ENCODE peak calls at places on chromosome 6, in five cellular contexts. S is GM12865, B is fibroblast of the aortic adventitia, Y is astrocyte, T is cardiac muscle cell. E is an unnamed sample.

GRCh38 chr6:104862456-104862855 is 2.7 kb upstream of the HACE1 start:
- DNase-seq in Y (peak; percentile 51), T (no peak), S (no peak), B (no peak), E (peak; percentile 83)

GRCh38 chr6:131250121-131250520 is 114.9 kb downstream of the AKAP7 start:
- DNase-seq in B (peak; percentile 53), S (peak; percentile 29), T (peak; percentile 81), Y (peak; percentile 62), E (peak; percentile 52)

GRCh38 chr6:324116-324728 is 31.9 kb downstream of the DUSP22 start:
- DNase-seq in T (no peak), S (no peak), Y (no peak), B (no peak), E (no peak)

GRCh38 chr6:44041461-44042260 is 85.6 kb downstream of the MRPL14 start:
- DNase-seq in B (peak; percentile 97), T (peak; percentile 96), S (no peak), Y (peak; percentile 99), E (peak; percentile 99)

GRCh38 chr6:90537027-90537426 is 49.8 kb downstream of the MAP3K7 start:
- DNase-seq in Y (peak; percentile 56), B (peak; percentile 69), T (peak; percentile 73), S (no peak), E (peak; percentile 38)

GRCh38 chr6:73542882-73543281 is 22.1 kb upstream of the EEF1A1 start:
- DNase-seq in T (no peak), Y (no peak), S (no peak), B (no peak), E (no peak)

GRCh38 chr6:74597266-74597665 is 608.6 kb downstream of the COL12A1 start:
- DNase-seq in B (peak; percentile 45), Y (peak; percentile 63), T (peak; percentile 58), S (peak; percentile 18), E (peak; percentile 82)

GRCh38 chr6:163288915-163289314 is 125.6 kb upstream of the QKI start:
- DNase-seq in T (no peak), Y (no peak), B (no peak), S (no peak), E (no peak)

GRCh38 chr6:80605165-80605989 is 498.9 kb downstream of the BCKDHB start:
- DNase-seq in B (peak; percentile 64), T (peak; percentile 56), S (peak; percentile 18), Y (peak; percentile 49), E (peak; percentile 76)

GRCh38 chr6:4635666-4636065 is 140.5 kb upstream of the CDYL start:
- DNase-seq in T (peak; percentile 71), S (no peak), Y (no peak), B (peak; percentile 88), E (peak; percentile 83)

GRCh38 chr6:2245954-2246863 is 804 bp upstream of the GMDS start:
- DNase-seq in B (peak; percentile 48), S (peak; percentile 69), Y (peak; percentile 48), T (peak; percentile 43), E (peak; percentile 67)

GRCh38 chr6:40042232-40042631 is 108.0 kb upstream of the MOCS1 start:
- DNase-seq in T (no peak), B (no peak), S (no peak), Y (no peak), E (no peak)

GRCh38 chr6:1047926-1048595 is 263.8 kb upstream of the FOXQ1 start:
- DNase-seq in Y (no peak), B (no peak), T (no peak), S (no peak), E (no peak)

GRCh38 chr6:26333458-26334297 is 31.3 kb upstream of the BTN3A2 start:
- DNase-seq in B (no peak), S (no peak), Y (no peak), T (no peak), E (no peak)

GRCh38 chr6:26332408-26332807 is 32.6 kb upstream of the BTN3A2 start:
- DNase-seq in S (no peak), B (no peak), Y (no peak), T (no peak), E (no peak)

GRCh38 chr6:26330835-26331808 is 33.9 kb upstream of the BTN3A2 start:
- DNase-seq in T (peak; percentile 27), Y (peak; percentile 32), S (peak; percentile 84), B (peak; percentile 37), E (peak; percentile 66)

GRCh38 chr6:26332843-26333242 is 32.2 kb upstream of the BTN3A2 start:
- DNase-seq in T (no peak), S (no peak), B (no peak), Y (no peak), E (no peak)

DNA sequence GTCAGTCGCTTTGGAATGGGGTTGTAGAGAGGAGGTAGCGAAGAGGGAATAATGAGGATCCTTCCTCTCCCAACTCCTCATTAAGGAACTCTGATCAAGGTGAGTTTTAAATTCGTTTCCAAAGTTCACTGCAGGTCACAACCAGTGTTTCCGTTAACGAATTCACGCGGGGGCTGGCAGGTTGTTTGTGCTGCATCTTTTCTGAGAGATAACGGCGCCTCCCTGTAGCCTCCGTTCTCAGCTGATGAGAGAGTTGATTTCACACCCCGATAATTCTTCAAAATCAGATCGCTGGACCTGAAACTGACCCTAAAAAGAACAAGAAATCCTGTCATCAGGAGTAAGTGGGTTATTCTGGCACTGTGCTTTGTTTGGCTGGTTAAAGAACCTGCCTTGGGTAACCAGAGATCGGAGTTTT is 33.2 kb upstream of the BTN3A2 start:
- DNase-seq in S (peak; percentile 51), B (no peak), Y (no peak), T (no peak), E (no peak)
- TF ChIP-seq CTCF in S (no peak), B (no peak), Y (no peak), T (no peak), E (no peak)

GRCh38 chr6:7184502-7184901 is 76.7 kb downstream of the RREB1 start:
- DNase-seq in S (no peak), B (no peak), Y (no peak), T (no peak), E (no peak)
- TF ChIP-seq CTCF in S (no peak), B (no peak), Y (no peak), T (no peak), E (no peak)

GRCh38 chr6:13278184-13278583 is 50.2 kb downstream of the TBC1D7 start:
- DNase-seq in Y (no peak), T (no peak), S (peak; percentile 48), B (no peak), E (no peak)
- TF ChIP-seq CTCF in Y (no peak), T (peak; percentile 16), S (peak; percentile 38), B (peak; percentile 2), E (peak; percentile 2)

GRCh38 chr6:32830017-32830416 is 8.5 kb downstream of the TAP2 start:
- DNase-seq in B (no peak), S (no peak), Y (no peak), T (no peak), E (no peak)

GRCh38 chr6:32826996-32827395 is 10.2 kb upstream of the HLA-DOB start:
- DNase-seq in Y (no peak), S (no peak), T (no peak), B (no peak), E (no peak)

GRCh38 chr6:32830936-32831335 is 7.6 kb downstream of the TAP2 start:
- DNase-seq in Y (no peak), B (no peak), T (no peak), S (no peak), E (no peak)

GRCh38 chr6:32829495-32829894 is 9.0 kb downstream of the TAP2 start:
- DNase-seq in S (no peak), B (no peak), T (no peak), Y (no peak), E (no peak)

DNA sequence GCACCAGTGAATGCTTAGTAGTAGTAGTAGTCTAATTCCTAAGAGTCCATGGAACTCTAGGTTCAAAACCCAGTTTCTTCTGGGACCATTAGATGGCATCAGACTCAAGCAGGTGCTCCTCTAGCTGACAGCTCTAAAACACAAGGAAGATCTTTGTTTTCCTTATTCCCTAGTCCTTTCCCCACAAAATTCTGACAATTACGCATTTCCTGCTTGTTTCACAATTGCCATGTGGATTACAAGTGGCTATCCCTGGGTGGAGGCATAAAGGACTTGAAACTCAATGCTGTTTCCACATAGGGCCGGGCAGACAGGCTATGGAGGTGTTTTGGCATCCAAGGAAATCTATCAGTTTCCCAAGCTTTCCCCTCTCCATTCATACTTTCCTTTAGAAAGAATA is 9.2 kb upstream of the HLA-DOB start:
- DNase-seq in S (no peak), Y (peak; percentile 21), T (peak; percentile 81), B (peak; percentile 79), E (peak; percentile 68)
- TF ChIP-seq CTCF in S (peak; percentile 11), Y (peak; percentile 14), T (peak; percentile 37), B (peak; percentile 52), E (peak; percentile 33)

DNA sequence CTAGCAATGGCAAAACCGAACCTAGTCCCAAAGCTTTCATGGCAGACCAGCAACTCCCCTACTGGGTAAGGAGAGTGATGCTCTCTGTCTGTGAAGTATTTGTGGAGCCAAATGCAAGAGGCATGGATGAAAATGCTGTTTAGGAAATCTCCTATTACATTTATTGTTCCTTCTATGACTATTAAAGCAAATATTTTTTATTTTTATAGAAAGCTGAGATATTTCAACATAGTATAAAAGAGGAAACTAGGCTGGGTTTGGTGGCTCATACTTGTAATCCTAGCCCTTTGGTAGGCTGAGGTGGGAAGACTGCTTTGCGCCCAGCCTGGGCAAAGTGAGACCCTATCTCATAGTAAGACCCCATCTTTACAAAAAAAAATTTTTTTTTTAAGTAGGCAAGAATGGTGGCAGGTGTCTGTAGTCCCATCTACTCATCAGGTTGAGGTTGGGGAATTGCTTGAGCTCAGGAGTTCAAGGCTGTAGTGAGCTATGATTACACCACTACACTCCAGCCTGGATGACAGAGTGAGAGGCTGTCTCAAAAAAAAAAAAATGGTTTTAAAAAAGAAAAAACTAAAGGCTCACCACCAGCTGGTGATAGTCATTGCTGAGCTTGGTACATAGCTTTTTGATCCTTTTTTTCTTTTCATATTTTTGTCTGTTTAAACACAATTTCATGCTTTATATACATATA is 11.2 kb downstream of the KDM1B start:
- DNase-seq in Y (no peak), B (peak; percentile 61), T (no peak), S (no peak), E (no peak)
- TF ChIP-seq CTCF in Y (no peak), B (peak; percentile 14), T (no peak), S (no peak), E (no peak)

DNA sequence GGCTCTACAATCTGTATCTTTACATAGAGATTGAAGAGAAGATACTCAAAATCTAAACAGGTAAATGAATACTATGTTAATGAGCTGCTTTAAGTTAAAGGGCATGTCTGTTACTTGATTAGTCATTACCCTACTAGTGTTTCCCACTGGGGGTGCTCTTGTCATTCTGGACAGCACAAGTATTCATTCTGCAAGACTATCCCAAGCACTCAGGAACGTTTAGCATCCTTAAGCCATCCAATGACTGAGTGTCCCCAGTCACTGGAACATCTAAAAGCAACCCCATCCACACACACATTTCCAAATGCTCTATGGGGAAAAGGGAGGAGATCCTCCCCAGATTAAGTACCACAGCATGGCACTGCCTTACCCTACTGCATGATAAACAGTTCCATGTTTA is 25.7 kb downstream of the EZR start:
- DNase-seq in B (peak; percentile 53), Y (no peak), S (peak; percentile 75), T (peak; percentile 67), E (peak; percentile 66)
- TF ChIP-seq CTCF in B (peak; percentile 57), Y (peak; percentile 61), S (peak; percentile 63), T (peak; percentile 55), E (peak; percentile 54)